ENCODE peak calls at places on chromosomes 11 and 22, in ten cellular contexts. N, S, H, C, R, F, Y, K, E and J are unnamed samples.

GRCh38 chr11:117970400-117971024 is 15.7 kb upstream of the IL10RA start:
- DNase-seq in N (no peak), S (no peak), H (no peak), C (no peak), R (peak), F (peak), Y (peak), K (no peak), E (no peak), J (no peak)

GRCh38 chr22:41526802-41527799 is 17.2 kb downstream of the POLR3H start:
- DNase-seq in N (peak), S (no peak), H (no peak), C (no peak), R (peak), F (peak), Y (peak), K (no peak), E (no peak), J (peak)

GRCh38 chr11:109604506-109604905 is 182.5 kb downstream of the C11orf87 start:
- DNase-seq in N (no peak), S (no peak), H (no peak), C (no peak), R (peak), F (peak), Y (no peak), K (no peak), E (no peak), J (no peak)

GRCh38 chr11:13313005-13313819 is 35.6 kb downstream of the BMAL1 start:
- DNase-seq in N (no peak), S (no peak), H (no peak), C (no peak), R (no peak), F (peak), Y (no peak), K (no peak), E (no peak), J (no peak)

GRCh38 chr22:48588881-48589450 is 1238.7 kb downstream of the BRD1 start:
- DNase-seq in N (no peak), S (no peak), H (no peak), C (no peak), R (no peak), F (no peak), Y (no peak), K (no peak), E (no peak), J (no peak)

GRCh38 chr11:119743041-119743440 is 14.0 kb upstream of the NECTIN1 start:
- DNase-seq in N (no peak), S (no peak), H (no peak), C (no peak), R (no peak), F (no peak), Y (peak), K (no peak), E (no peak), J (no peak)

GRCh38 chr22:37533995-37534394 is 14.8 kb upstream of the CARD10 start:
- DNase-seq in N (no peak), S (no peak), H (no peak), C (no peak), R (peak), F (peak), Y (no peak), K (no peak), E (no peak), J (no peak)

GRCh38 chr22:44085743-44086741 is 61.9 kb downstream of the PARVB start:
- DNase-seq in N (peak), S (no peak), H (no peak), C (peak), R (peak), F (peak), Y (peak), K (no peak), E (no peak), J (no peak)

GRCh38 chr11:121479839-121480238 is 27.1 kb upstream of the SORL1-AS1 start:
- DNase-seq in N (no peak), S (no peak), H (no peak), C (no peak), R (no peak), F (no peak), Y (no peak), K (no peak), E (no peak), J (no peak)

GRCh38 chr11:72641900-72642814 is 32.1 kb downstream of the PDE2A start:
- DNase-seq in N (peak), S (no peak), H (no peak), C (no peak), R (no peak), F (peak), Y (peak), K (no peak), E (no peak), J (peak)

GRCh38 chr11:62392944-62393628 is 25.7 kb upstream of the SCGB1A1 start:
- DNase-seq in N (no peak), S (no peak), H (no peak), C (no peak), R (no peak), F (peak), Y (no peak), K (no peak), E (peak), J (no peak)
- TF ChIP-seq CTCF in N (no peak), S (no peak), H (no peak), C (no peak), R (no peak), F (peak), Y (no peak), K (no peak), E (peak), J (peak)

DNA sequence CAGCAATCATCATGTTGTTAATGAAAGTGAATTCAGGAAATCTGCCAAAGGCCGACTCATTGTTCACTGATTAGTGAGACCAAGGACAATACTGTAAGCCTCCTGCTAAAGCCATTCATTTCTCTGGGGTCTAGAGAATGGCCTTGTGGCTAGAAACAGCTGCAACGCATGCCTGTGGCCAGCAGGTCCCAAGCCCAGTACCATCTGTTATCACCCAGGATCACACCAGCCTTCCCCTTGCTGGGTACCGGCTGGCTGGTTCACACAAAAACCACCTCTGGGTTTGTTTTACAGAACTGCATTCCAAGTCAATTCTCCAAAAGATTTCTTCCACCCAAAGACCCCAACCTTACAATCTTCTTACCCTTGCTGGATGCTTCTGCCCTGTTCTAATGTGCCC is 1.1 kb downstream of the PLAAT5 start:
- DNase-seq in N (no peak), S (no peak), H (no peak), C (no peak), R (peak), F (no peak), Y (no peak), K (no peak), E (no peak), J (no peak)
- TF ChIP-seq CTCF in N (no peak), S (no peak), H (no peak), C (no peak), R (peak), F (no peak), Y (no peak), K (no peak), E (no peak), J (no peak)

GRCh38 chr11:4994551-4994950 is at the start of gene OR51L1:
- DNase-seq in N (no peak), S (no peak), H (no peak), C (no peak), R (no peak), F (no peak), Y (no peak), K (no peak), E (no peak), J (no peak)

DNA sequence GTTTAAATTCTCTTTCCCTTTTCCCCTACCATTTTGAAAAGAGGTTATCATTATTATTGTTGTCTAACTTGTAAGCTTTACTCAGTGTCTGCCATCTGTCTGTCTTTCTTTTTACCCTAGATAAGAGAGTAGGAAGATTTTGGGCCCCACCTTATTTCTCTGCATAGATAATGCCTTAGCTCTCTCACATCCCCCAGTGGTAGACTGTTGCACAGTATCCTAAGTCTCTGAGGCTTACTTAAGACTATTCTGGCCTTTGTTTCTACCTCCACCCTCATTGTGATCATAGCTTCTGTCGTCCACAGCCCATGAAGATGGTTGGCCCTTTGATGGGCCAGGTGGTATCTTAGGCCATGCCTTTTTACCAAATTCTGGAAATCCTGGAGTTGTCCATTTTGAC is 3.6 kb upstream of the OR51L1 start:
- DNase-seq in N (no peak), S (no peak), H (no peak), C (no peak), R (peak), F (no peak), Y (no peak), K (no peak), E (no peak), J (no peak)
- TF ChIP-seq CTCF in N (peak), S (peak), H (no peak), C (no peak), R (peak), F (no peak), Y (no peak), K (no peak), E (no peak), J (peak)

GRCh38 chr22:23655891-23656475 is 23.9 kb upstream of the DRICH1 start:
- DNase-seq in N (no peak), S (no peak), H (no peak), C (no peak), R (no peak), F (no peak), Y (no peak), K (no peak), E (no peak), J (no peak)
- TF ChIP-seq CTCF in N (no peak), S (no peak), H (no peak), C (no peak), R (no peak), F (no peak), Y (no peak), K (no peak), E (no peak), J (no peak)

GRCh38 chr22:31162015-31162765 is 2.2 kb downstream of the RNF185 start:
- DNase-seq in N (no peak), S (no peak), H (no peak), C (no peak), R (no peak), F (no peak), Y (no peak), K (no peak), E (no peak), J (no peak)
- TF ChIP-seq CTCF in N (peak), S (no peak), H (no peak), C (no peak), R (peak), F (no peak), Y (no peak), K (peak), E (no peak), J (no peak)

DNA sequence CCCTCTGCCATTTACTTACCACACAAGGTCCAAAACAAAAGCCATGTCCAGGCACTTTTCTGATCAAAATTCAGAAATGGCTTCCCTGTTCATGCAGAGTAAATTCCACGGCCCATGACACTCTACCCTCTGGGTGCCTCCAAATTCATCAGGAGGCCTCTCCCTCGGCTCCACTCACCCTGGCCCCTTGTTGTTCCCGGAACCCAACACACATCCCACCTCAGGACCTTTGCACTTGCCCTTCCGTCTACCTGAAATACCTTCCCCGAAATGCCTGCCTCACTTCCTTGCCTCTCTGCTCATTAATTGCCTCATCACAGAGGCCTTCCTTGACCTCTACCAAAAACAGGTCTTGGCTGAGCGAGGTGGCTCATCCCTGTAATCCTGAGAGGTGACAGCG is 13.1 kb downstream of the C11orf86 start:
- DNase-seq in N (no peak), S (no peak), H (no peak), C (no peak), R (no peak), F (no peak), Y (no peak), K (no peak), E (no peak), J (no peak)
- TF ChIP-seq CTCF in N (no peak), S (no peak), H (no peak), C (no peak), R (no peak), F (no peak), Y (no peak), K (no peak), E (no peak), J (no peak)

GRCh38 chr11:36713715-36714114 is 115.7 kb upstream of the RAG2 start:
- DNase-seq in N (no peak), S (no peak), H (no peak), C (peak), R (no peak), F (no peak), Y (no peak), K (no peak), E (no peak), J (no peak)

DNA sequence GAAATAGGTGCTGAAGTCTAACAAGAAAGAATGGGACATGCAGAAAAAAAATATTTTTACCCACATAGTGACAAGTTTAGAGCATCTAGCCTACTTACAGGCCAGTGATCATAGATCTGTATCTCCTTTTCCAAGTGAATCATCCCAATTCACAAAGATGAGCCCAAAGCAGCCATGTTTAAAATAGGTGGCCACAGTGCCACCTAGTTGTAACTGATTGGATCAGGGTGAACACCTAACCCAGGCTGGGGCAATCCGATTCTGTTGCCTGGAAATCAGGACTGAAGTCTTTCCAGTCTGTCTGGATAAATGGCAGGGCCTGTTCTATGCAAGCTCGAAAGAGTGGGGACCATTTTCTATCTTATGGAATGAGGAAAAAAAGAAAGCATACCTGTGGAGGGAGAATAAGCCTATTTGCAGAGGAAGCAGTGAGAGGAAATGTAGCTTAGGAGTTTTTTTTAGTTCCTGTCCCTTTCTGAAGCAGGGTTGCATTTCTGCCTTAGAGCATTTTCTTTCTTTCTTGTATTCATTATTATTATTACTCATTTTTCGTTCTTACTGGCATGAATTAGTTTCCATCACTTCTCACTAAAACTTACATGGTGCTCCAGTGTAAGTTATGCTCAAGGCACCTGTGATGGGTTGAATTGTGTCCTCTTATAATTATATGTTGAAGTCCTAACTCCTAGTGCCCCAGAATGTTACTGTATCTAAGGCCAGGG is 113.2 kb upstream of the RAG2 start:
- DNase-seq in N (no peak), S (no peak), H (no peak), C (no peak), R (no peak), F (peak), Y (no peak), K (no peak), E (no peak), J (no peak)
- TF ChIP-seq CTCF in N (no peak), S (no peak), H (no peak), C (no peak), R (no peak), F (peak), Y (no peak), K (no peak), E (no peak), J (peak)